ENCODE peak calls at places on chromosome X, in five cellular contexts. U, F, M, W and Y are unnamed samples.

GRCh38 chrX:119942173-119942819 is 1.3 kb downstream of the NKAP start:
- DNase-seq in U (no peak), F (no peak), M (no peak), W (no peak), Y (no peak)

GRCh38 chrX:77342028-77342427 is 105.2 kb upstream of the FGF16 start:
- DNase-seq in U (no peak), F (no peak), M (no peak), W (no peak), Y (no peak)

GRCh38 chrX:119981286-119982070 is 37.9 kb upstream of the NKAP start:
- DNase-seq in U (no peak), F (no peak), M (no peak), W (peak), Y (no peak)

GRCh38 chrX:48753708-48754107 is 7.8 kb upstream of the GLOD5 start:
- DNase-seq in U (no peak), F (no peak), M (no peak), W (no peak), Y (no peak)

GRCh38 chrX:80174925-80175574 is 160.5 kb downstream of the TBX22 start:
- DNase-seq in U (no peak), F (no peak), M (peak), W (no peak), Y (no peak)

GRCh38 chrX:17792842-17793241 is 55.5 kb downstream of the SCML1 start:
- DNase-seq in U (no peak), F (no peak), M (no peak), W (no peak), Y (no peak)

GRCh38 chrX:9528498-9528897 is 63.6 kb downstream of the TBL1X start:
- DNase-seq in U (no peak), F (no peak), M (no peak), W (no peak), Y (no peak)

GRCh38 chrX:38225093-38225492 is 4.4 kb upstream of the SRPX start:
- DNase-seq in U (no peak), F (no peak), M (no peak), W (peak), Y (no peak)

GRCh38 chrX:72142094-72142843 is 10.6 kb upstream of the RTL5 start:
- DNase-seq in U (no peak), F (peak), M (no peak), W (no peak), Y (no peak)

GRCh38 chrX:13646154-13646549 is 6.8 kb upstream of the TCEANC start:
- DNase-seq in U (peak), F (peak), M (peak), W (peak), Y (no peak)

GRCh38 chrX:56232221-56233082 is at the start of gene KLF8:
- DNase-seq in U (no peak), F (no peak), M (peak), W (no peak), Y (no peak)

GRCh38 chrX:97897998-97898397 is 1014.3 kb downstream of the RPA4 start:
- DNase-seq in U (no peak), F (no peak), M (no peak), W (no peak), Y (no peak)